ENCODE peak calls at places on chromosome 16, in nine cellular contexts. W is SJSA1, M is Peyer's patch, B is esophagus squamous epithelium, A is thoracic aorta, X is breast epithelium, P is adrenal gland, Y is caudate nucleus, C is suprapubic skin. L is an unnamed sample.

GRCh38 chr16:64240586-64240985 is 881.3 kb downstream of the CDH11 start:
- DNase-seq in W (no peak), M (no peak), B (no peak), A (no peak), X (no peak), P (no peak), Y (no peak), C (no peak), L (no peak)

GRCh38 chr16:23026777-23027362 is 122.4 kb downstream of the USP31 start:
- DNase-seq in W (no peak), M (no peak), B (no peak), A (no peak), X (no peak), P (no peak), Y (no peak), C (no peak), L (no peak)

GRCh38 chr16:165539-166374 is at the start of gene HBM:
- DNase-seq in W (no peak), M (no peak), B (no peak), A (no peak), X (no peak), P (no peak), Y (no peak), C (no peak), L (no peak)

GRCh38 chr16:57537194-57537505 is 779 bp upstream of the CCDC102A start:
- DNase-seq in W (no peak), M (no peak), B (no peak), A (no peak), X (no peak), P (no peak), Y (no peak), C (no peak), L (no peak)

GRCh38 chr16:47060596-47060995 is 83.1 kb downstream of the NETO2 start:
- DNase-seq in W (no peak), M (no peak), B (no peak), A (no peak), X (no peak), P (no peak), Y (no peak), C (no peak), L (peak; percentile 8)

GRCh38 chr16:14510581-14510938 is 119.5 kb downstream of the PARN start:
- DNase-seq in W (no peak), M (no peak), B (no peak), A (no peak), X (no peak), P (peak; percentile 46), Y (no peak), C (no peak), L (no peak)

GRCh38 chr16:21656795-21657768 is 4.7 kb upstream of the IGSF6 start:
- DNase-seq in W (no peak), M (peak; percentile 78), B (no peak), A (no peak), X (no peak), P (no peak), Y (no peak), C (no peak), L (no peak)

GRCh38 chr16:87834668-87835473 is 34.4 kb downstream of the SLC7A5 start:
- DNase-seq in W (peak; percentile 96), M (no peak), B (no peak), A (no peak), X (no peak), P (no peak), Y (no peak), C (no peak), L (no peak)

GRCh38 chr16:84928679-84929420 is 82.5 kb downstream of the ZDHHC7 start:
- DNase-seq in W (no peak), M (peak; percentile 59), B (no peak), A (no peak), X (no peak), P (peak; percentile 92), Y (no peak), C (peak; percentile 88), L (no peak)

GRCh38 chr16:1112506-1113184 is 16.6 kb upstream of the C1QTNF8 start:
- DNase-seq in W (no peak), M (no peak), B (no peak), A (no peak), X (no peak), P (no peak), Y (no peak), C (no peak), L (no peak)

GRCh38 chr16:48277158-48277557 is 29.8 kb upstream of the ABCC11 start:
- DNase-seq in W (no peak), M (no peak), B (no peak), A (no peak), X (peak; percentile 56), P (peak; percentile 23), Y (peak; percentile 48), C (no peak), L (no peak)

GRCh38 chr16:78269251-78269650 is 169.8 kb downstream of the WWOX start:
- DNase-seq in W (no peak), M (no peak), B (no peak), A (no peak), X (no peak), P (no peak), Y (no peak), C (no peak), L (no peak)

GRCh38 chr16:3576211-3576610 is 992 bp downstream of the NLRC3 start:
- DNase-seq in W (no peak), M (no peak), B (no peak), A (no peak), X (no peak), P (no peak), Y (no peak), C (no peak), L (no peak)

GRCh38 chr16:48317614-48318013 is 67.6 kb downstream of the SIAH1 start:
- DNase-seq in W (peak; percentile 62), M (no peak), B (no peak), A (no peak), X (no peak), P (no peak), Y (no peak), C (no peak), L (no peak)

GRCh38 chr16:87457724-87458423 is 35.0 kb downstream of the ZCCHC14 start:
- DNase-seq in W (peak; percentile 92), M (no peak), B (no peak), A (no peak), X (no peak), P (peak; percentile 62), Y (no peak), C (no peak), L (peak; percentile 54)

GRCh38 chr16:86580063-86580797 is 1.9 kb downstream of the FOXL1 start:
- DNase-seq in W (no peak), M (no peak), B (no peak), A (no peak), X (no peak), P (no peak), Y (no peak), C (no peak), L (no peak)

GRCh38 chr16:31877876-31878642 is 4.5 kb downstream of the ZNF267 start:
- DNase-seq in W (no peak), M (no peak), B (no peak), A (no peak), X (no peak), P (no peak), Y (no peak), C (no peak), L (no peak)

GRCh38 chr16:566475-567361 is at the start of gene NHLRC4:
- DNase-seq in W (no peak), M (peak; percentile 90), B (no peak), A (no peak), X (peak; percentile 81), P (peak; percentile 92), Y (no peak), C (no peak), L (no peak)

GRCh38 chr16:57513371-57514102 is 22.8 kb downstream of the CCDC102A start:
- DNase-seq in W (no peak), M (no peak), B (no peak), A (no peak), X (no peak), P (no peak), Y (no peak), C (no peak), L (peak; percentile 86)

GRCh38 chr16:79947771-79948170 is 347.2 kb upstream of the MAF start:
- DNase-seq in W (no peak), M (no peak), B (no peak), A (no peak), X (no peak), P (no peak), Y (no peak), C (no peak), L (no peak)

GRCh38 chr16:48158296-48158695 is 2.5 kb upstream of the ABCC12 start:
- DNase-seq in W (no peak), M (no peak), B (no peak), A (no peak), X (peak; percentile 30), P (no peak), Y (no peak), C (no peak), L (no peak)

GRCh38 chr16:11964761-11965539 is at the start of gene TNFRSF17:
- DNase-seq in W (no peak), M (no peak), B (no peak), A (no peak), X (no peak), P (no peak), Y (no peak), C (no peak), L (no peak)
- H3K27ac ChIP-seq in W (no peak within 1 kb of the TSS), M (peak within 1 kb of the TSS; percentile 71), B (no peak within 1 kb of the TSS), A (no peak within 1 kb of the TSS), X (no peak within 1 kb of the TSS), P (no peak within 1 kb of the TSS), Y (peak within 1 kb of the TSS; percentile 41), C (no peak within 1 kb of the TSS), L (no peak within 1 kb of the TSS)

DNA sequence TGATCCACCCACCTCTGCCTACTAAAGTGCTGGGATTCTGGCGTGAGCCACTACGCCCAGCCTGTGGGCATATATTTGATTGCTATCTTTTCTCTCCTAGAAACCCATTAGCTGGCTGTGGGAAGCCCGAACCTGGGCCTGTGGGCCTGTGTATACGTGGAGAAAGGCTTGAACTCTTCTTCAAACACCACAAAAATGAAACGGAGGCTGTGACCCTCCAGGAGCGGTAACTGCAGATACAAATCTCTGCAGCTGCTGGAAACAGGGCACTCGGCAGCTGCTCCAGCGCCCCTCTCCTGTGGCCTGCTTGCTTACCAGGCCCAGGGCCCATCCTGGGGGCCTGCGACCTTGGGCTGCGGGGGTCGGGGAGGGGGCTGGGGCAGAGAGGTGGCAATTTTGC is 27.9 kb upstream of the MTSS2 start:
- DNase-seq in W (no peak), M (no peak), B (no peak), A (no peak), X (no peak), P (no peak), Y (no peak), C (no peak), L (no peak)
- H3K27ac ChIP-seq in W (no peak overlapping the region), M (no peak overlapping the region), B (no peak overlapping the region), A (no peak overlapping the region), X (peak overlapping the region; percentile 88), P (peak overlapping the region; percentile 96), Y (no peak overlapping the region), C (no peak overlapping the region), L (no peak overlapping the region)

GRCh38 chr16:67942200-67942509 is 1.8 kb downstream of the LCAT start:
- DNase-seq in W (no peak), M (peak; percentile 66), B (no peak), A (no peak), X (no peak), P (peak; percentile 72), Y (no peak), C (no peak), L (no peak)
- H3K27ac ChIP-seq in W (no peak overlapping the region), M (no peak overlapping the region), B (no peak overlapping the region), A (no peak overlapping the region), X (no peak overlapping the region), P (peak overlapping the region; percentile 67), Y (peak overlapping the region; percentile 21), C (no peak overlapping the region), L (no peak overlapping the region)

GRCh38 chr16:49663081-49664057 is 192.5 kb downstream of the ZNF423 start:
- DNase-seq in W (no peak), M (no peak), B (no peak), A (peak; percentile 14), X (no peak), P (peak; percentile 19), Y (no peak), C (no peak), L (no peak)
- H3K27ac ChIP-seq in W (no peak overlapping the region), M (peak overlapping the region; percentile 46), B (peak overlapping the region; percentile 74), A (peak overlapping the region; percentile 70), X (peak overlapping the region; percentile 68), P (peak overlapping the region; percentile 85), Y (no peak overlapping the region), C (peak overlapping the region; percentile 81), L (no peak overlapping the region)

L was measured in upper lobe of right lung.